ENCODE peak calls at places on chromosomes 13 and 19, in eight cellular contexts. M is mesenchymal stem cell; N is GM23338; H is gastrocnemius medialis; I is K562; E is CD8-positive, alpha-beta T cell; L is right lobe of liver; S is pancreas. Q is an unnamed sample. For H3K4me1, the result is how much of the 10 kb centered on the place peaks cover.

GRCh38 chr13:22915442-22916082 is 265.2 kb upstream of the SGCG start:
- DNase-seq in M (peak), N (peak), H (no peak), I (peak), E (no peak), L (peak), S (peak), Q (peak)

GRCh38 chr19:33868821-33869412 is 72.2 kb downstream of the KCTD15 start:
- DNase-seq in M (no peak), N (peak), H (no peak), I (no peak), E (no peak), L (no peak), S (peak), Q (no peak)

GRCh38 chr19:53980553-53981407 is 10.7 kb upstream of the CACNG6 start:
- DNase-seq in M (peak), N (peak), H (no peak), I (no peak), E (no peak), L (no peak), S (no peak), Q (no peak)

GRCh38 chr13:113955691-113956090 is 18.2 kb downstream of the C13orf46 start:
- DNase-seq in M (no peak), N (no peak), H (no peak), I (no peak), E (no peak), L (no peak), S (no peak), Q (no peak)

GRCh38 chr13:67285611-67286010 is 55.5 kb upstream of the PCDH9 start:
- DNase-seq in M (no peak), N (no peak), H (no peak), I (no peak), E (no peak), L (no peak), S (no peak), Q (no peak)

GRCh38 chr13:25324100-25324499 is 22.7 kb downstream of the NUP58 start:
- DNase-seq in M (no peak), N (no peak), H (no peak), I (no peak), E (no peak), L (no peak), S (no peak), Q (no peak)

GRCh38 chr19:2538096-2538757 is 62.3 kb downstream of the GADD45B start:
- DNase-seq in M (no peak), N (no peak), H (no peak), I (no peak), E (no peak), L (no peak), S (no peak), Q (no peak)

GRCh38 chr19:5673752-5674151 is 6.6 kb downstream of the MICOS13 start:
- DNase-seq in M (no peak), N (no peak), H (no peak), I (no peak), E (no peak), L (no peak), S (no peak), Q (no peak)

GRCh38 chr13:28031220-28031903 is 42.9 kb upstream of the URAD start:
- DNase-seq in M (no peak), N (no peak), H (peak), I (no peak), E (no peak), L (peak), S (no peak), Q (peak)

GRCh38 chr19:20470345-20471119 is 95.0 kb downstream of the ZNF737 start:
- DNase-seq in M (no peak), N (no peak), H (no peak), I (no peak), E (no peak), L (no peak), S (no peak), Q (no peak)

GRCh38 chr13:41821195-41821594 is 139.7 kb downstream of the VWA8 start:
- DNase-seq in M (no peak), N (peak), H (no peak), I (no peak), E (no peak), L (no peak), S (no peak), Q (no peak)

GRCh38 chr19:5339950-5340636 is 519 bp downstream of the PTPRS start:
- DNase-seq in M (no peak), N (peak), H (no peak), I (peak), E (no peak), L (no peak), S (peak), Q (no peak)

GRCh38 chr13:58838615-58839014 is 1207.1 kb downstream of the PCDH17 start:
- DNase-seq in M (no peak), N (no peak), H (no peak), I (no peak), E (no peak), L (no peak), S (no peak), Q (no peak)

GRCh38 chr13:28099396-28100148 is 804 bp downstream of the FLT3 start:
- DNase-seq in M (no peak), N (peak), H (no peak), I (no peak), E (no peak), L (no peak), S (no peak), Q (no peak)

GRCh38 chr19:23054456-23054855 is 51.5 kb upstream of the ZNF728 start:
- DNase-seq in M (no peak), N (no peak), H (no peak), I (no peak), E (no peak), L (no peak), S (no peak), Q (no peak)

GRCh38 chr13:92512852-92513251 is 713.8 kb upstream of the GPC6 start:
- DNase-seq in M (no peak), N (no peak), H (no peak), I (no peak), E (no peak), L (peak), S (no peak), Q (no peak)

GRCh38 chr13:33446821-33447481 is 161.4 kb upstream of the STARD13 start:
- DNase-seq in M (no peak), N (no peak), H (no peak), I (no peak), E (no peak), L (no peak), S (no peak), Q (peak)

GRCh38 chr19:34391813-34392212 is 12.4 kb upstream of the PDCD2L start:
- DNase-seq in M (no peak), N (no peak), H (no peak), I (peak), E (no peak), L (no peak), S (no peak), Q (no peak)

GRCh38 chr13:43030548-43030947 is 7.2 kb downstream of the DNAJC15 start:
- DNase-seq in M (no peak), N (no peak), H (no peak), I (no peak), E (no peak), L (no peak), S (no peak), Q (no peak)

GRCh38 chr19:49331616-49332055 is 3.6 kb upstream of the CD37 start:
- DNase-seq in M (peak), N (peak), H (no peak), I (peak), E (peak), L (peak), S (no peak), Q (no peak)

GRCh38 chr13:43730642-43731041 is 56.1 kb downstream of the ENOX1 start:
- DNase-seq in M (peak), N (no peak), H (no peak), I (no peak), E (no peak), L (no peak), S (no peak), Q (no peak)

GRCh38 chr19:6740589-6741348 is 1.3 kb downstream of the TRIP10 start:
- DNase-seq in M (peak), N (peak), H (no peak), I (peak), E (no peak), L (no peak), S (peak), Q (peak)

GRCh38 chr13:58238972-58239773 is 607.6 kb downstream of the PCDH17 start:
- DNase-seq in M (no peak), N (no peak), H (no peak), I (no peak), E (peak), L (no peak), S (no peak), Q (no peak)

GRCh38 chr19:1098177-1099051 is 3.2 kb upstream of the POLR2E start:
- DNase-seq in M (no peak), N (no peak), H (no peak), I (no peak), E (no peak), L (peak), S (no peak), Q (peak)

GRCh38 chr13:30376426-30377311 is 45.6 kb upstream of the UBE2L5 start:
- DNase-seq in M (no peak), N (peak), H (no peak), I (no peak), E (peak), L (no peak), S (no peak), Q (no peak)

GRCh38 chr13:75316427-75316826 is 165.5 kb downstream of the TBC1D4 start:
- DNase-seq in M (peak), N (no peak), H (no peak), I (no peak), E (no peak), L (no peak), S (no peak), Q (no peak)

GRCh38 chr13:95267662-95268369 is 33.4 kb downstream of the ABCC4 start:
- DNase-seq in M (peak), N (no peak), H (no peak), I (peak), E (no peak), L (no peak), S (no peak), Q (no peak)

GRCh38 chr13:31053098-31053497 is 108.6 kb downstream of the HSPH1 start:
- DNase-seq in M (peak), N (no peak), H (no peak), I (no peak), E (no peak), L (no peak), S (no peak), Q (no peak)

GRCh38 chr19:51726049-51726448 is 2.3 kb upstream of the HAS1 start:
- DNase-seq in M (no peak), N (peak), H (no peak), I (peak), E (no peak), L (no peak), S (no peak), Q (no peak)

GRCh38 chr13:29567411-29567810 is 28.1 kb downstream of the SLC7A1 start:
- DNase-seq in M (no peak), N (no peak), H (no peak), I (no peak), E (no peak), L (no peak), S (no peak), Q (no peak)

DNA sequence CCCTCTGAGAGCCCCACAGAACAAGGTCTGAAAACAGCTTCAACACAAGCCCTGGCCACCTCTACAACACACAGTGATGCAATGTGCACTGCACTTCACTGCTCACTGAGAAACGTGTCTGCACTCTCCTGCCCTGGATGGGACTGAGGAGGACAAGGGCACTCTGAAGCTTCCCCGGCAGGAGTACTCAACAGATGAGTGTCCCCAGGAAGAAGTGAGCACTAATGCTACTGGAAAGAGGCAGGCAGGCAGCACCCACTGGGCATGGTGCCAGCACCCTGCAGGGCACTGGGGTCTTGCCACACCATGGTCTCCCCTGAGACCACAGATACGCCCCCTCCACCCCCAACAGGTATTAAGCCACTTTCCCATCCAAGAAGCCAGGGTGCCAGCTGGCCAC is 17.7 kb upstream of the SLC35E1 start:
- DNase-seq in M (no peak), N (no peak), H (no peak), I (no peak), E (no peak), L (no peak), S (no peak), Q (no peak)
- H3K4me1 ChIP-seq in M (half or more), N (under half), H (half or more), I (under half), E (half or more), L (under half), S (under half), Q (half or more)

DNA sequence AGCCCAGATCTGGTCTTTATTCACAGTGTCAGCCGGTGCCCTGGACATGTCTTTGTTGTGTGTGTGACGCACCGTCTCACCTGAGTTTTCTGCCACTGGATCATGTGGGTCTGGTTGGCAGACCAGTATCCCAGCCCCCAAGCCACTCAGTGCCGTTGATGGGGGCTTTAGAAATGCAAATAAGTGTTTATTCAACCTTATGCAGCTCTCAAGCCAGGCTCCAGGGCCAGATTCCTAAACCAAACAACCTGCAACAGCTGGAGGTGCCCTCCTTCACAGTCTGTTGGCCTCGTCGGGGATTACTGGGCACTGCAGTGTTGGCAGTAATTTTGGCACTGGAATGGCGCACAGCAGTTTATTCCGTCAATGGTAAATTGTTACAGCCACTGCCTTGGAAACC is 21.6 kb downstream of the FAM124A start:
- DNase-seq in M (no peak), N (peak), H (no peak), I (no peak), E (no peak), L (no peak), S (no peak), Q (no peak)
- H3K4me1 ChIP-seq in M (under half), N (half or more), H (under half), I (under half), E (under half), L (under half), S (under half), Q (under half)

GRCh38 chr19:39299404-39299803 is 3.2 kb downstream of the IFNL1 start:
- DNase-seq in M (no peak), N (no peak), H (no peak), I (no peak), E (no peak), L (no peak), S (no peak), Q (no peak)
- H3K4me1 ChIP-seq in M (under half), N (under half), H (under half), I (under half), E (under half), L (under half), S (under half), Q (under half)

GRCh38 chr13:110912651-110913051 is 2.2 kb downstream of the ANKRD10 start:
- DNase-seq in M (peak), N (no peak), H (peak), I (no peak), E (no peak), L (no peak), S (no peak), Q (no peak)

GRCh38 chr13:110913911-110914292 is 967 bp downstream of the ANKRD10 start:
- DNase-seq in M (no peak), N (peak), H (no peak), I (no peak), E (no peak), L (no peak), S (no peak), Q (no peak)

GRCh38 chr13:110913322-110913721 is 1.5 kb downstream of the ANKRD10 start:
- DNase-seq in M (peak), N (no peak), H (peak), I (no peak), E (peak), L (no peak), S (peak), Q (no peak)

GRCh38 chr13:110910013-110910890 is 4.6 kb downstream of the ANKRD10 start:
- DNase-seq in M (no peak), N (no peak), H (peak), I (no peak), E (no peak), L (no peak), S (no peak), Q (no peak)

DNA sequence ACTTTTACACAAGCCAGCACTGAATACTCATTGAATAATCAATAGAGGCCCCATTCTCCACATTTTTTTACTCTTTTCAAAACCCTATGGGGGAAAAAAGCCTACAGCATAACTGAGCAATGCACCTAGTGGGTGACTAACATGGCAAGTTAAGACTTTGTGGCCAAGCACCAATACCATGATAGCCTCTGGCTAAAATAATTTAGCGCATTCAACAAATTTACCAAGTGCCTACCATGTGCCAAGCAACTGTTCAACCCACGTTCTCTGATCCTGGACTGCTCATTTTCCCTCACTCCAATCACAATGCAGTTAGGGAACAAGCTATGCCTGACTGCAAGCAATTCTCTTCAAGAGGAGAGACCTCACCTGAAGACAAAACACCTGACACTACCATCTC is 3.0 kb downstream of the ANKRD10 start:
- DNase-seq in M (peak), N (no peak), H (no peak), I (no peak), E (no peak), L (no peak), S (no peak), Q (no peak)
- H3K4me1 ChIP-seq in M (under half), N (half or more), H (half or more), I (under half), E (under half), L (half or more), S (half or more), Q (half or more)

GRCh38 chr19:38012944-38013343 is 105.9 kb downstream of the SIPA1L3 start:
- DNase-seq in M (no peak), N (peak), H (no peak), I (no peak), E (no peak), L (no peak), S (no peak), Q (no peak)

GRCh38 chr19:38006361-38007045 is 99.5 kb downstream of the SIPA1L3 start:
- DNase-seq in M (no peak), N (no peak), H (no peak), I (no peak), E (no peak), L (no peak), S (no peak), Q (no peak)

GRCh38 chr19:38012290-38012689 is 105.3 kb downstream of the SIPA1L3 start:
- DNase-seq in M (no peak), N (peak), H (no peak), I (no peak), E (no peak), L (no peak), S (no peak), Q (no peak)

GRCh38 chr19:38011426-38011825 is 104.4 kb downstream of the SIPA1L3 start:
- DNase-seq in M (no peak), N (no peak), H (no peak), I (no peak), E (no peak), L (no peak), S (no peak), Q (no peak)

DNA sequence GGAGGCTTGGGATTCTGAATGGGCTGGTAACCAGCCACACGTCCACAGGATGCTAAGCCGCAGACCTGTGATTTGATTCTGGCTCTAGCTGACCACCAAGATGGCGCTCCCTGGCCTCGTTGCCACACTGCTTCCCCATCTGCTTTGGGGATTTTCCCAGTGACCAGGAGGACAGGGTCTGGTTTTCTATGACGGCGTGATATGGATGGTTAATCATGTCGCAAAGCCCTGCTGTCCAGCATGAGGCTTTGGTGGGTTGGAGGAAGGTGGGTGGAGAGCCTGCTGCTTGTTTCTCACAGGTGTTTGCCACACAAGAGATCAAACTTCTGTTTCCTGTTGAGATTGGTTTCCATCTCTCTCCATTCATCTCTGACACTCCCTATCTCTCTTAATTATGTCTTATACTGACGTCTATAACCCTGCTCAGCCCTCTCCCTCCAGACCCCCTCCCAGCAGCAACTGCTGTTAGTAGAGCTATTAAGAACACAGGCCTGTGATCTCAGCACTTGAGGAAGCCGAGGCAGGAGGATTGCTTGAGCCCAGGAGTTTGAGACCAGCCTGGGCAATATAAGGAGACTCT is 102.7 kb downstream of the SIPA1L3 start:
- DNase-seq in M (no peak), N (no peak), H (no peak), I (no peak), E (no peak), L (no peak), S (no peak), Q (no peak)
- H3K4me1 ChIP-seq in M (under half), N (under half), H (under half), I (under half), E (under half), L (under half), S (under half), Q (under half)

GRCh38 chr19:56133858-56134654 is 7.0 kb upstream of the ZNF444 start:
- DNase-seq in M (no peak), N (no peak), H (no peak), I (peak), E (no peak), L (no peak), S (no peak), Q (peak)

GRCh38 chr19:56131651-56132050 is 9.4 kb upstream of the ZNF444 start:
- DNase-seq in M (no peak), N (no peak), H (no peak), I (no peak), E (no peak), L (no peak), S (no peak), Q (no peak)

GRCh38 chr19:56134655-56134922 is 6.5 kb upstream of the ZNF444 start:
- DNase-seq in M (no peak), N (no peak), H (no peak), I (no peak), E (no peak), L (no peak), S (no peak), Q (no peak)

GRCh38 chr19:56136362-56136761 is 4.7 kb upstream of the ZNF444 start:
- DNase-seq in M (no peak), N (peak), H (no peak), I (no peak), E (no peak), L (no peak), S (no peak), Q (no peak)

GRCh38 chr19:56132316-56132822 is 8.7 kb upstream of the ZNF444 start:
- DNase-seq in M (no peak), N (no peak), H (no peak), I (no peak), E (no peak), L (no peak), S (no peak), Q (peak)
- H3K4me1 ChIP-seq in M (under half), N (under half), H (under half), I (under half), E (under half), L (under half), S (under half), Q (under half)

GRCh38 chr19:39399684-39400465 is 6.8 kb upstream of the ZFP36 start:
- DNase-seq in M (no peak), N (no peak), H (no peak), I (no peak), E (no peak), L (no peak), S (no peak), Q (no peak)
- H3K4me1 ChIP-seq in M (under half), N (under half), H (under half), I (under half), E (half or more), L (under half), S (under half), Q (half or more)

Q was measured in lower lobe of right lung.